ENCODE peak calls at places on chromosomes 12 and 14, in nine cellular contexts. E, A, V, C, H, X, T, K and L are unnamed samples.

GRCh38 chr14:35369701-35370191 is 34.8 kb downstream of the NFKBIA start:
- DNase-seq in K (no peak), C (peak; percentile 35), V (no peak), H (no peak), A (peak; percentile 73), T (no peak), X (no peak), E (no peak), L (no peak)

GRCh38 chr14:84566109-84566508 is 963.8 kb upstream of the FLRT2 start:
- DNase-seq in E (no peak), T (no peak), H (no peak), K (no peak), X (no peak), A (no peak), C (no peak), V (no peak), L (no peak)

GRCh38 chr12:64457036-64457435 is 5.1 kb downstream of the TBK1 start:
- DNase-seq in X (no peak), T (no peak), A (no peak), E (no peak), C (no peak), K (peak; percentile 13), H (peak; percentile 11), V (no peak), L (no peak)

GRCh38 chr12:106078358-106079025 is 60.3 kb downstream of the NUAK1 start:
- DNase-seq in X (peak; percentile 64), T (no peak), A (peak; percentile 92), H (no peak), V (peak; percentile 74), K (no peak), C (peak; percentile 64), E (peak; percentile 57), L (peak; percentile 35)

GRCh38 chr12:58509116-58509885 is 411.0 kb downstream of the LRIG3 start:
- DNase-seq in X (no peak), A (no peak), V (no peak), K (no peak), H (no peak), E (no peak), T (no peak), C (no peak), L (no peak)

GRCh38 chr14:52840916-52841315 is 49.5 kb upstream of the GNPNAT1 start:
- DNase-seq in X (no peak), H (no peak), T (no peak), A (no peak), C (peak; percentile 39), K (no peak), V (no peak), E (no peak), L (no peak)

GRCh38 chr14:58238252-58239247 is 6.1 kb upstream of the PSMA3 start:
- DNase-seq in V (peak; percentile 28), X (no peak), T (no peak), H (no peak), K (no peak), A (no peak), C (no peak), E (no peak), L (no peak)

GRCh38 chr14:65813760-65814387 is 401.3 kb downstream of the FUT8 start:
- DNase-seq in E (no peak), K (no peak), X (no peak), V (no peak), A (no peak), C (no peak), H (no peak), T (no peak), L (no peak)

GRCh38 chr12:19234171-19234704 is 104.7 kb downstream of the PLEKHA5 start:
- DNase-seq in E (no peak), K (no peak), X (no peak), V (no peak), A (no peak), H (no peak), C (no peak), T (no peak), L (no peak)

GRCh38 chr14:69096766-69097475 is 56.0 kb downstream of the DCAF5 start:
- DNase-seq in V (no peak), X (no peak), H (no peak), T (no peak), E (no peak), A (no peak), K (no peak), C (no peak), L (no peak)

GRCh38 chr14:90941705-90942104 is 118.7 kb downstream of the RPS6KA5 start:
- DNase-seq in A (no peak), E (no peak), C (no peak), X (no peak), T (no peak), H (no peak), V (no peak), K (no peak), L (no peak)

GRCh38 chr14:74829238-74829637 is 46.7 kb downstream of the PROX2 start:
- DNase-seq in H (no peak), K (no peak), E (no peak), X (no peak), A (no peak), V (no peak), T (no peak), C (no peak), L (no peak)

GRCh38 chr14:24314377-24315193 is 3.3 kb downstream of the LTB4R start:
- DNase-seq in V (no peak), T (no peak), E (no peak), H (no peak), X (no peak), A (peak; percentile 61), K (no peak), C (no peak), L (no peak)

GRCh38 chr14:24316597-24316950 is 5.3 kb downstream of the LTB4R start:
- DNase-seq in A (no peak), K (no peak), E (no peak), H (no peak), T (no peak), C (no peak), V (no peak), X (no peak), L (no peak)

GRCh38 chr14:24315243-24315806 is 4.0 kb downstream of the LTB4R start:
- DNase-seq in V (no peak), C (no peak), K (no peak), H (no peak), T (no peak), A (peak; percentile 75), X (no peak), E (no peak), L (no peak)

GRCh38 chr14:24317141-24317927 is 6.0 kb downstream of the LTB4R start:
- DNase-seq in X (no peak), C (no peak), H (no peak), T (no peak), E (no peak), A (no peak), V (no peak), K (no peak), L (no peak)

DNA sequence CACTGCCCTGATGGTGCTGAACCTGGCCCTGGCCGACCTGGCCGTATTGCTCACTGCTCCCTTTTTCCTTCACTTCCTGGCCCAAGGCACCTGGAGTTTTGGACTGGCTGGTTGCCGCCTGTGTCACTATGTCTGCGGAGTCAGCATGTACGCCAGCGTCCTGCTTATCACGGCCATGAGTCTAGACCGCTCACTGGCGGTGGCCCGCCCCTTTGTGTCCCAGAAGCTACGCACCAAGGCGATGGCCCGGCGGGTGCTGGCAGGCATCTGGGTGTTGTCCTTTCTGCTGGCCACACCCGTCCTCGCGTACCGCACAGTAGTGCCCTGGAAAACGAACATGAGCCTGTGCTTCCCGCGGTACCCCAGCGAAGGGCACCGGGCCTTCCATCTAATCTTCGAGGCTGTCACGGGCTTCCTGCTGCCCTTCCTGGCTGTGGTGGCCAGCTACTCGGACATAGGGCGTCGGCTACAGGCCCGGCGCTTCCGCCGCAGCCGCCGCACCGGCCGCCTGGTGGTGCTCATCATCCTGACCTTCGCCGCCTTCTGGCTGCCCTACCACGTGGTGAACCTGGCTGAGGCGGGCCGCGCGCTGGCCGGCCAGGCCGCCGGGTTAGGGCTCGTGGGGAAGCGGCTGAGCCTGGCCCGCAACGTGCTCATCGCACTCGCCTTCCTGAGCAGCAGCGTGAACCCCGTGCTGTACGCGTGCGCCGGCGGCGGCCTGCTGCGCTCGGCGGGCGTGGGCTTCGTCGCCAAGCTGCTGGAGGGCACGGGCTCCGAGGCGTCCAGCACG is 4.7 kb downstream of the LTB4R start:
- DNase-seq in K (peak; percentile 95), C (peak; percentile 73), A (peak; percentile 81), X (peak; percentile 55), H (no peak), T (no peak), V (peak; percentile 56), E (peak; percentile 83), L (no peak)
- H3K27ac ChIP-seq in K (peak overlapping the region; percentile 76), C (peak overlapping the region; percentile 3), A (no peak overlapping the region), X (peak overlapping the region; percentile 88), H (no peak overlapping the region), T (no peak overlapping the region), V (peak overlapping the region; percentile 51), E (peak overlapping the region; percentile 64), L (no peak overlapping the region)

GRCh38 chr12:40122842-40123241 is 17.0 kb upstream of the SLC2A13 start:
- DNase-seq in C (no peak), E (no peak), K (no peak), T (no peak), V (no peak), H (no peak), X (no peak), A (no peak), L (no peak)

DNA sequence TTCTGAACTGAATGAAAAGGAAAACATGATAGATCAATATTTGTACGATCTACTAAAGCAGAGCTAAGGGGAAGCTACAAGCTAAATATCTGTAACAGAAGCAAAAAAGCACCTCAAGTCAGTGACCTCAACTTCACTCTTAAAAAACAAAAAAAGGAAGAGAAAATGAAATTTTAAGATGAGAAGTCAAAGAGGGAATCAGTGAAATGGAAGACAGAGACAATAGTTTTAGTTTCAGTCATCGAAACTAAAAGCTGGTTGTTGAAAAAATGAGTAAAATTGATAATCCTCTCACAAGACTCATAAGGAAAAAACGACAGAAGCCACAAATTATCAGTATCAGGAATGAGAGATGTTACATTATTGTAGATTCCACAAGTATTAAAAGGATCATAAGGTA is 11.9 kb upstream of the SLC2A13 start:
- DNase-seq in C (no peak), V (no peak), T (no peak), K (no peak), X (no peak), H (no peak), A (no peak), E (no peak), L (no peak)
- H3K27ac ChIP-seq in C (no peak overlapping the region), V (no peak overlapping the region), T (no peak overlapping the region), K (no peak overlapping the region), X (no peak overlapping the region), H (no peak overlapping the region), A (no peak overlapping the region), E (no peak overlapping the region), L (no peak overlapping the region)

GRCh38 chr12:54925319-54925718 is 59.2 kb downstream of the TESPA1 start:
- DNase-seq in H (no peak), T (no peak), V (no peak), E (no peak), C (no peak), A (no peak), K (no peak), X (no peak), L (no peak)
- H3K27ac ChIP-seq in H (no peak overlapping the region), T (no peak overlapping the region), V (no peak overlapping the region), E (no peak overlapping the region), C (no peak overlapping the region), A (no peak overlapping the region), K (no peak overlapping the region), X (no peak overlapping the region), L (no peak overlapping the region)

DNA sequence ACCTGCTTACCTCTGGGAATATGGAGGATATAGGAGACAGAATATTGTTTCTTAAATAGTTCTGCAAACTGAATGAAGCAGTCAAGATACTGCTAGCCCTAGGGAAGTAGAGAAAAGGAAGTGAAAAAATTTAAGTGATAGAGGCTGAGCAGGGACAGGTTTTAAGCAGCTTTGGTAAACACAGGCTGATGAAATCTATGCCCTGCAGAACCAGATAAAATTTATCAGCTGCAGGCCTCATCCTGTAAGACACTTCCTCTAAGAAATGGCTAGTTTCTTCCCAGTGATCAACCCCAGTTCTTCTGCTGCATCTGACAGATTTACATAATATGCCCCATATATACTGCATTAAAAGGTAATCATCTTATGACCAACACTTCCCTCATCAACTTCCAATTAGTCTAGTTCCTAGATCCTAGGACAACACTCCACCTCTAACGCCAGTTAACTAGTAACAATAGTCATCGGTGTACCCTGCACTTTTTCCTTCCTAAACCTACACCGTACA is 1.3 kb upstream of the ESYT1 start:
- DNase-seq in H (no peak), C (no peak), E (no peak), K (no peak), V (no peak), T (no peak), A (no peak), X (no peak), L (no peak)
- H3K27ac ChIP-seq in H (peak overlapping the region; percentile 56), C (peak overlapping the region; percentile 34), E (peak overlapping the region; percentile 78), K (peak overlapping the region; percentile 85), V (peak overlapping the region; percentile 82), T (peak overlapping the region; percentile 42), A (peak overlapping the region; percentile 60), X (peak overlapping the region; percentile 91), L (peak overlapping the region; percentile 86)